ENCODE peak calls at places on chromosomes 3 and 15, in five cellular contexts. U is HS-27A, O is IMR-90, G is hypothalamus, Z is AG09309. R is an unnamed sample.

GRCh38 chr3:16290007-16290826 is 25.2 kb downstream of the OXNAD1 start:
- DNase-seq in U (peak), O (peak), G (no peak), Z (no peak), R (no peak)

GRCh38 chr3:42025388-42026138 is 63.7 kb upstream of the ULK4 start:
- DNase-seq in U (peak), O (peak), G (peak), Z (peak), R (peak)

GRCh38 chr3:71694358-71694999 is 30.7 kb downstream of the EIF4E3 start:
- DNase-seq in U (no peak), O (peak), G (no peak), Z (no peak), R (peak)

GRCh38 chr3:85142626-85143025 is 183.8 kb downstream of the CADM2 start:
- DNase-seq in U (no peak), O (no peak), G (no peak), Z (no peak), R (no peak)

GRCh38 chr15:90915808-90916440 is 12.8 kb downstream of the MAN2A2 start:
- DNase-seq in U (no peak), O (peak), G (peak), Z (no peak), R (no peak)

GRCh38 chr3:43766672-43767465 is 76.1 kb downstream of the ABHD5 start:
- DNase-seq in U (peak), O (peak), G (no peak), Z (no peak), R (peak)

GRCh38 chr3:19364150-19364549 is 215.8 kb downstream of the KCNH8 start:
- DNase-seq in U (no peak), O (no peak), G (no peak), Z (no peak), R (no peak)

GRCh38 chr15:76286231-76286879 is 24.9 kb downstream of the ETFA start:
- DNase-seq in U (no peak), O (peak), G (no peak), Z (no peak), R (no peak)

GRCh38 chr15:101045236-101045646 is 126.1 kb downstream of the LRRK1 start:
- DNase-seq in U (no peak), O (peak), G (no peak), Z (no peak), R (no peak)

GRCh38 chr3:107456501-107456900 is 66.3 kb upstream of the BBX start:
- DNase-seq in U (no peak), O (no peak), G (no peak), Z (no peak), R (no peak)

GRCh38 chr15:89575656-89576416 is 567 bp downstream of the TICRR start:
- DNase-seq in U (peak), O (peak), G (no peak), Z (no peak), R (no peak)